ENCODE peak calls at places on chromosomes 16 and 17, in four cellular contexts. W is left ventricle myocardium inferior, P is heart right ventricle, I is tibial nerve. F is an unnamed sample.

GRCh38 chr16:4690946-4691665 is 2.3 kb upstream of the NUDT16L1 start:
- DNase-seq in I (no peak), W (no peak), P (no peak), F (no peak)

GRCh38 chr17:73255671-73256181 is 6.0 kb downstream of the CPSF4L start:
- DNase-seq in P (peak; percentile 55), W (peak; percentile 50), I (no peak), F (no peak)

GRCh38 chr16:12185563-12185962 is 209.0 kb downstream of the SNX29 start:
- DNase-seq in W (no peak), P (no peak), I (no peak), F (no peak)

GRCh38 chr17:39208136-39208535 is 8.1 kb downstream of the RPL19 start:
- DNase-seq in W (no peak), P (no peak), I (no peak), F (no peak)

GRCh38 chr17:32323784-32324590 is 18.0 kb downstream of the C17orf75 start:
- DNase-seq in I (no peak), P (no peak), W (no peak), F (no peak)

GRCh38 chr17:59254742-59255141 is 34.4 kb downstream of the GDPD1 start:
- DNase-seq in W (no peak), I (no peak), P (no peak), F (no peak)

GRCh38 chr17:27654654-27655524 is 23.9 kb downstream of the LGALS9 start:
- DNase-seq in W (peak; percentile 65), I (peak; percentile 29), P (peak; percentile 54), F (peak; percentile 27)

GRCh38 chr17:13626703-13627102 is 25.0 kb upstream of the HS3ST3A1 start:
- DNase-seq in P (no peak), I (no peak), W (no peak), F (peak; percentile 68)

GRCh38 chr16:53415504-53415903 is 18.8 kb upstream of the RBL2 start:
- DNase-seq in I (no peak), P (no peak), W (no peak), F (no peak)

GRCh38 chr17:39738568-39738901 is 797 bp downstream of the GRB7 start:
- DNase-seq in P (no peak), I (no peak), W (no peak), F (no peak)

GRCh38 chr16:30927789-30928378 is 4.5 kb downstream of the FBXL19 start:
- DNase-seq in I (no peak), P (peak; percentile 56), W (no peak), F (no peak)

GRCh38 chr17:40949406-40949805 is 12.0 kb upstream of the KRT23 start:
- DNase-seq in W (no peak), I (no peak), P (no peak), F (no peak)

GRCh38 chr17:82367724-82368524 is 3.6 kb upstream of the UTS2R start:
- DNase-seq in P (no peak), W (no peak), I (no peak), F (no peak)

GRCh38 chr17:74408830-74409229 is 23.1 kb upstream of the GPRC5C start:
- DNase-seq in P (no peak), I (no peak), W (no peak), F (no peak)

GRCh38 chr17:1470071-1470773 is 14.2 kb upstream of the CRK start:
- DNase-seq in P (no peak), W (no peak), I (no peak), F (no peak)

GRCh38 chr17:31794111-31794510 is 64.9 kb downstream of the COPRS start:
- DNase-seq in W (no peak), P (no peak), I (no peak), F (no peak)

GRCh38 chr17:80737106-80738019 is 192.7 kb downstream of the RPTOR start:
- DNase-seq in I (no peak), W (no peak), P (no peak), F (no peak)

GRCh38 chr16:4682084-4682581 is 11.2 kb upstream of the NUDT16L1 start:
- DNase-seq in W (no peak), P (no peak), I (no peak), F (no peak)

GRCh38 chr17:68462381-68463210 is 5.3 kb upstream of the WIPI1 start:
- DNase-seq in I (no peak), W (peak; percentile 76), P (peak; percentile 79), F (peak; percentile 77)

GRCh38 chr16:23072084-23072599 is 77.1 kb downstream of the USP31 start:
- DNase-seq in I (peak; percentile 49), W (peak; percentile 91), P (peak; percentile 90), F (peak; percentile 41)

GRCh38 chr17:21377821-21378396 is 1.8 kb downstream of the KCNJ12 start:
- DNase-seq in I (no peak), P (no peak), W (no peak), F (no peak)
- H3K4me3 ChIP-seq in I (peak overlapping the region; percentile 36), P (peak overlapping the region; percentile 66), W (peak overlapping the region; percentile 77), F (peak overlapping the region; percentile 34)

DNA sequence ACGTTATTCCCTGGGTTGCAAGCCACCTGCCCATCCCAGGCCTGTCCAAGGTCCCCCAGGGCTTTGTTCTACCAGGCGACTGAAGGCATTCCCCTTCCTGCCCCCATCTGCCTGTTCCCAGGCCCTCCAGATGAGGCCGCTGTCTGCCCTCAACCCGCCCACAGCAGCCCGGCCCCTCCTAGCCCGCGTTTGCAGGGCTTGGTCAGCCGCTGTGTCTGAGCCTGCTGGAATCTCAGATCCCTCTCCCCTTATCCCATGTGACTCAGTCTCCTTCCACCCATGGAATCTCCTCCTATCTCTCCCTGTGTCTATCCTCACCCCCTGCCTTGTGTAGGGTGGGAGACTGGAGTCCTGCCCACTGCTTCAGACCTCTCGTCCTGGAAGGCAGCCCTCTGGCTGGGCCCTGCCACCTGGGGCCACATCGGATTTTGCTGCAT is 186.0 kb upstream of the TNRC6C start:
- DNase-seq in I (peak; percentile 29), W (peak; percentile 63), P (peak; percentile 73), F (peak; percentile 24)
- TF ChIP-seq CTCF in I (peak; percentile 69), W (peak; percentile 83), P (peak; percentile 67), F (peak; percentile 78)

DNA sequence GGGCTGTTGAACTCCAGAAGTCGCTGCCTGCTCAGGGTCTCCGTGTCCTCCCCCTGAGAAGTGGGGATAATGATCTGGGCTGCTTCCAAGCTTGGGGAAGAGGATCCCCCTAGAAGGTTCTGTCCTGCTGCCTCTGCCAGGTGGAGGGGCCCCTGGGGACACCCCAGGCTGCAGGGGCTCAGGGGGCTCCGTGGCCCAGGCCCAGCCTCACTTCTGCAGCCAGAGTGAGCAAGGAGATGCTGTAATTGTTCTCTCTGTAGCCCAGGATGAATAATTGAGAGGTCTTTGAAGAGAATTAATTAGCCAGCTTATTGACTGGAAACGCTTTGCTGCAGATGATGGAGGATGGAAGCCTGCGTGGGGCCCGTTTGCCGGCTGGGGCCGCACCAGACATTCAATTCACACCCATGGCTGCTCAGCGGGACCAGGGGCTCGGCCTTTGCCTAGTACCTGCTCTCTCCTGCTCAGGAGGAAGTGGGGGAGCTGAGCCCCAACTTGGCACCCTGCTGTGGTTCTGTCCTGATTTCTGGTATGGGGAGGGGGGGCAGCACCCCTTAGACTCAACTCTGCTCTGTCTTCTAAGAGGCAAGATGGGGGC is 38.6 kb downstream of the TMEM235 start:
- DNase-seq in P (no peak), I (no peak), W (no peak), F (no peak)
- H3K4me3 ChIP-seq in P (no peak overlapping the region), I (no peak overlapping the region), W (no peak overlapping the region), F (no peak overlapping the region)

GRCh38 chr16:88428616-88429386 is 24.3 kb upstream of the ZFPM1 start:
- DNase-seq in W (no peak), I (no peak), P (no peak), F (no peak)
- TF ChIP-seq CTCF in W (no peak), I (no peak), P (no peak), F (peak; percentile 12)

GRCh38 chr17:43873815-43874214 is 26.8 kb downstream of the CD300LG start:
- DNase-seq in P (no peak), W (no peak), I (no peak), F (no peak)

GRCh38 chr17:43875476-43876147 is 28.6 kb downstream of the CD300LG start:
- DNase-seq in P (no peak), W (no peak), I (no peak), F (no peak)

GRCh38 chr17:43874293-43874692 is 27.3 kb downstream of the CD300LG start:
- DNase-seq in I (no peak), P (peak; percentile 70), W (peak; percentile 41), F (no peak)

GRCh38 chr17:43873091-43873490 is 26.1 kb downstream of the CD300LG start:
- DNase-seq in P (no peak), W (no peak), I (no peak), F (no peak)

DNA sequence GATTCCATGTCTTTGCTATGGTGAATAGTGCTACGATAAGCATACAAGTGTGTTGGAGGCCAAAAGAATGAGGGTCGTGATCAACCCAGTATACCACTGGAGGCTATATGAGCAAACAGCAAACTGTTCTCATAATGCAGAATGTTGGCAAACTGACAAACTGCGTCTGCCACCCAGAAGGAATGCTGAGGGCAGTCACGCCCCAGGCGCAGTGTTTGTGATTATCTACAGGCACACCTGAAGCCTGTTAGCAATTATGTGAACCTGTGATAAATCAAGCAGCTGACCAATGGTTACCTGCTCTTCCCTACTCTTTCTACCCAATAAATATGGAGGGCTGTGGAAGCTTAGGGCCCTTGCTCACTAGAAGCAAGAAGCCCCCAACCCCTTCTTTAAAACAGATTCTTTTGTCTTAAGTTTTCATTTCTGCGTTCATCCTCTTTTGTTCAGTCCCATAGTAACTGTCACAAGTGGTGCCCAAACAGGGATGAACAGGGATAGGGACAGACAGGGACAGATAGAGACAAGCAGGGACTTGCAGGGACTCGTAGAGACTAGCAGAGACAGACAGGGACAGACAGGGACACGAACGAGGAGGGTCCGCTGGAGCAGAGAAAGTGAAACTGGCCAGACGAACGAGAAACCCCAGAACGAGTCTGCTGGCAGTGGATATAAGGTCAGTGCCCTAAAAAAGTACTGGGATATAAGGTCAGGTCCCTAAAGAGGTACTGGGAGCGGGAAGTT is 25.1 kb downstream of the CD300LG start:
- DNase-seq in I (no peak), P (no peak), W (no peak), F (no peak)
- H3K4me3 ChIP-seq in I (peak overlapping the region; percentile 12), P (no peak overlapping the region), W (peak overlapping the region; percentile 50), F (no peak overlapping the region)

DNA sequence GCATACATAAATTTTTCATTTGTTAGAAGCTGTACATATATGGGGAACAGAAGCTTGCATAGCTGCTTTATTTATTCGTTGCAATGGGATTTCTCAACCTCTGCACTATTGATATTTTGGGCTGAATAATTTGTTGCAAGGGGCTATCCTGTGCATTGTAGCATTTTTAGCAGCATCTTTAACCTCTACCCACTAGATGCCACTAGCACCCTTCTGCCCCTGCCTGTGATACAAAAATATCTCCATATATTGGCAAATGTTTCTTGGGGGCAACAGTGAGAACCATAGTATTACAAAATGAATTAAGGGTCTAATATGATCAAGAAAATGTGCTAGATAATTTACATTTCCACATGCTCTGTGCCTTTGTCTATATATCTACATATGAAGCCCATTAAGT is 1401.0 kb downstream of the CDH11 start:
- DNase-seq in P (no peak), W (no peak), I (no peak), F (no peak)
- TF ChIP-seq CTCF in P (no peak), W (peak; percentile 33), I (no peak), F (peak; percentile 12)